ENCODE peak calls at places on chromosomes 2 and 18, in five cellular contexts. M is effector memory CD4-positive, alpha-beta T cell; X is IMR-90; Q is dermis microvascular lymphatic vessel endothelial cell; J is LNCaP clone FGC. T is an unnamed sample.

GRCh38 chr2:150312271-150312670 is 175.2 kb downstream of the RND3 start:
- DNase-seq in M (no peak), X (no peak), Q (no peak), J (no peak), T (no peak)

GRCh38 chr2:174846941-174847938 is 83.0 kb upstream of the CHRNA1 start:
- DNase-seq in M (no peak), X (peak; percentile 97), Q (peak; percentile 19), J (no peak), T (no peak)

GRCh38 chr18:22168360-22168921 is 948 bp upstream of the GATA6 start:
- DNase-seq in M (no peak), X (no peak), Q (peak; percentile 45), J (no peak), T (no peak)

GRCh38 chr2:240498958-240499260 is 58.9 kb downstream of the ANKMY1 start:
- DNase-seq in M (no peak), X (no peak), Q (no peak), J (no peak), T (no peak)

GRCh38 chr2:96427917-96428316 is 77.2 kb downstream of the NEURL3 start:
- DNase-seq in M (no peak), X (peak; percentile 70), Q (peak; percentile 77), J (no peak), T (no peak)

GRCh38 chr2:33195891-33196290 is 249.1 kb downstream of the LTBP1 start:
- DNase-seq in M (no peak), X (no peak), Q (no peak), J (no peak), T (no peak)

GRCh38 chr2:107811376-107811775 is 15.3 kb upstream of the RGPD4 start:
- DNase-seq in M (no peak), X (no peak), Q (no peak), J (no peak), T (no peak)

GRCh38 chr2:18777250-18777812 is 188.0 kb upstream of the NT5C1B start:
- DNase-seq in M (no peak), X (no peak), Q (no peak), J (no peak), T (no peak)

GRCh38 chr18:1604751-1605150 is 700.1 kb downstream of the ADCYAP1 start:
- DNase-seq in M (no peak), X (no peak), Q (no peak), J (no peak), T (no peak)

GRCh38 chr2:241570961-241571581 is 12.5 kb downstream of the BOK start:
- DNase-seq in M (no peak), X (no peak), Q (no peak), J (no peak), T (no peak)

GRCh38 chr18:1784113-1784512 is 787.2 kb downstream of the METTL4 start:
- DNase-seq in M (no peak), X (no peak), Q (no peak), J (no peak), T (no peak)

GRCh38 chr2:241282553-241282952 is 32.9 kb downstream of the HDLBP start:
- DNase-seq in M (no peak), X (no peak), Q (no peak), J (no peak), T (no peak)

GRCh38 chr2:46299365-46300263 is 2.4 kb downstream of the EPAS1 start:
- DNase-seq in M (no peak), X (peak; percentile 62), Q (peak; percentile 66), J (no peak), T (no peak)

T was measured in NCI-H2107.